ENCODE peak calls at places on chromosomes 1 and 21, in nine cellular contexts. X is body of pancreas, A is HAP-1, M is NCI-H345, O is brain microvascular endothelial cell, W is neuronal stem cell, I is bronchial epithelial cell, C is T-helper 2 cell, B is Peyer's patch. P is an unnamed sample.

GRCh38 chr1:185973645-185974044 is 239.5 kb downstream of the HMCN1 start:
- DNase-seq in X (no peak), I (peak; percentile 71), O (peak; percentile 94), B (no peak), M (no peak), A (no peak), W (no peak), C (no peak), P (no peak)

GRCh38 chr1:193183019-193183643 is 3.3 kb downstream of the B3GALT2 start:
- DNase-seq in A (peak; percentile 64), X (no peak), M (peak; percentile 77), C (no peak), B (no peak), I (peak; percentile 67), W (peak; percentile 37), O (peak; percentile 40), P (peak; percentile 4)

GRCh38 chr1:41978986-41979385 is 60.3 kb upstream of the HIVEP3 start:
- DNase-seq in I (no peak), A (no peak), M (no peak), X (no peak), C (no peak), W (no peak), O (no peak), B (no peak), P (no peak)

GRCh38 chr1:236142358-236143103 is at the start of gene GPR137B:
- DNase-seq in O (peak; percentile 35), X (peak; percentile 50), C (no peak), M (peak; percentile 83), B (peak; percentile 33), W (peak; percentile 43), A (peak; percentile 43), I (peak; percentile 46), P (peak; percentile 7)

GRCh38 chr1:53049574-53049967 is 12.4 kb upstream of the PODN start:
- DNase-seq in M (no peak), I (peak; percentile 7), B (no peak), X (no peak), C (no peak), A (no peak), O (no peak), W (no peak), P (no peak)

GRCh38 chr1:157040802-157041201 is 4.7 kb downstream of the ARHGEF11 start:
- DNase-seq in X (peak; percentile 19), I (no peak), M (no peak), O (peak; percentile 63), W (no peak), A (no peak), C (no peak), B (no peak), P (no peak)

GRCh38 chr21:41762753-41763152 is 4.1 kb downstream of the RIPK4 start:
- DNase-seq in B (no peak), I (no peak), A (no peak), O (no peak), X (no peak), M (no peak), C (no peak), W (no peak), P (no peak)

GRCh38 chr1:231625975-231626534 is 535 bp upstream of the DISC1 start:
- DNase-seq in B (no peak), I (no peak), X (no peak), M (no peak), W (no peak), C (no peak), A (no peak), O (no peak), P (no peak)

GRCh38 chr1:64363116-64363515 is 106.8 kb upstream of the CACHD1 start:
- DNase-seq in W (no peak), A (no peak), X (peak; percentile 17), B (no peak), I (no peak), M (no peak), O (no peak), C (no peak), P (no peak)

GRCh38 chr1:178566187-178566586 is 53.3 kb downstream of the TEX35 start:
- DNase-seq in C (no peak), B (no peak), A (no peak), O (no peak), I (no peak), W (no peak), X (no peak), M (no peak), P (no peak)

P was measured in effector CD4-positive, alpha-beta T cell.